ENCODE peak calls at places on chromosomes 4 and X, in five cellular contexts. Y is A549, D is PC-9, X is endothelial cell of umbilical vein, P is GM23248. L is an unnamed sample.

GRCh38 chr4:336893-337142 is 796 bp upstream of the ZNF141 start:
- DNase-seq in D (no peak), P (no peak), X (no peak), Y (no peak), L (no peak)

GRCh38 chrX:150429577-150429976 is 66.5 kb downstream of the MAMLD1 start:
- DNase-seq in Y (no peak), X (no peak), D (peak), P (peak), L (peak)

GRCh38 chr4:55931043-55931442 is 17.7 kb upstream of the CEP135 start:
- DNase-seq in P (no peak), D (no peak), Y (no peak), X (no peak), L (no peak)

GRCh38 chr4:19944251-19944650 is 307.5 kb upstream of the SLIT2 start:
- DNase-seq in X (no peak), D (no peak), Y (no peak), P (no peak), L (no peak)

GRCh38 chrX:96183843-96184242 is 500.8 kb upstream of the DIAPH2 start:
- DNase-seq in P (peak), X (peak), Y (no peak), D (no peak), L (no peak)

GRCh38 chrX:23610491-23610890 is 56.8 kb upstream of the PRDX4 start:
- DNase-seq in D (no peak), X (no peak), P (peak), Y (no peak), L (peak)

GRCh38 chr4:62275470-62275869 is 1075.3 kb downstream of the ADGRL3 start:
- DNase-seq in P (no peak), Y (no peak), D (no peak), X (no peak), L (no peak)

GRCh38 chr4:151226004-151226932 is 50.7 kb upstream of the PRSS48 start:
- DNase-seq in P (peak), X (peak), D (no peak), Y (peak), L (peak)

GRCh38 chr4:87078987-87079469 is 141.4 kb downstream of the KLHL8 start:
- DNase-seq in P (peak), Y (no peak), X (peak), D (no peak), L (peak)

GRCh38 chr4:110615366-110616161 is 7.3 kb downstream of the PITX2 start:
- DNase-seq in X (no peak), D (no peak), P (no peak), Y (no peak), L (no peak)

GRCh38 chrX:149877157-149877556 is 3.8 kb upstream of the MAGEA8 start:
- DNase-seq in Y (no peak), D (peak), X (no peak), P (no peak), L (no peak)

GRCh38 chr4:5528108-5528507 is 180.3 kb downstream of the EVC2 start:
- DNase-seq in P (no peak), X (no peak), Y (no peak), D (no peak), L (no peak)

GRCh38 chr4:140149851-140150635 is 3.9 kb downstream of the MAML3 start:
- DNase-seq in Y (peak), X (peak), D (peak), P (peak), L (peak)

GRCh38 chrX:97065973-97066372 is 182.3 kb downstream of the RPA4 start:
- DNase-seq in Y (no peak), P (peak), D (no peak), X (no peak), L (peak)

GRCh38 chrX:138034136-138034535 is 468.2 kb downstream of the ZIC3 start:
- DNase-seq in D (no peak), Y (no peak), X (no peak), P (no peak), L (no peak)

GRCh38 chrX:136094962-136095361 is 52.4 kb upstream of the FHL1 start:
- DNase-seq in Y (no peak), D (no peak), P (peak), X (no peak), L (no peak)

GRCh38 chr4:71616168-71616811 is 167.6 kb downstream of the GC start:
- DNase-seq in P (no peak), X (no peak), Y (no peak), D (no peak), L (no peak)

GRCh38 chr4:69858683-69859082 is 1.3 kb downstream of the SULT1E1 start:
- DNase-seq in X (peak), P (no peak), Y (no peak), D (no peak), L (no peak)

GRCh38 chr4:173169428-173170209 is 1.0 kb downstream of the GALNT7 start:
- DNase-seq in Y (peak), X (peak), P (peak), D (peak), L (peak)

DNA sequence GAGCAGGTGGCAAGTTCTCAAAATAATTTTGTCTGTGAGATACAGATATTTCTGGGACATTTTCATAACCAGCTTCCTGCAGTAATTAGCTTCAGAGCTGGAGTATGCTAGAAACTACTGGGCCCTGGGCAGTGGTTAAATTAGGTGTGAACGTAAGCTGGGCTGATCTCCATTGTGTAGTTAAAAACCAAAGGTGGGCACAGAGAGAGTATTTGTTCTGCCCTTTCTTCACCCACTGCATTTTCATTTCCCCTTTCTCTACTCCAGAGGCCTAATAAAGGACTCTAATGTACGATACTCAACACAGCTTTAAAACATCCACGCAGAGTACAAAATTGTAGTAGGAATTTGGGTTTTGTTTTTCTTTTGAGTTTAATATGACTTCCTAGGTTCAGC is 252.7 kb downstream of the SPRY1 start:
- DNase-seq in P (no peak), X (no peak), D (no peak), Y (no peak), L (no peak)
- H3K4me2 ChIP-seq in P (peak), X (no peak), D (no peak), Y (peak), L (peak)

DNA sequence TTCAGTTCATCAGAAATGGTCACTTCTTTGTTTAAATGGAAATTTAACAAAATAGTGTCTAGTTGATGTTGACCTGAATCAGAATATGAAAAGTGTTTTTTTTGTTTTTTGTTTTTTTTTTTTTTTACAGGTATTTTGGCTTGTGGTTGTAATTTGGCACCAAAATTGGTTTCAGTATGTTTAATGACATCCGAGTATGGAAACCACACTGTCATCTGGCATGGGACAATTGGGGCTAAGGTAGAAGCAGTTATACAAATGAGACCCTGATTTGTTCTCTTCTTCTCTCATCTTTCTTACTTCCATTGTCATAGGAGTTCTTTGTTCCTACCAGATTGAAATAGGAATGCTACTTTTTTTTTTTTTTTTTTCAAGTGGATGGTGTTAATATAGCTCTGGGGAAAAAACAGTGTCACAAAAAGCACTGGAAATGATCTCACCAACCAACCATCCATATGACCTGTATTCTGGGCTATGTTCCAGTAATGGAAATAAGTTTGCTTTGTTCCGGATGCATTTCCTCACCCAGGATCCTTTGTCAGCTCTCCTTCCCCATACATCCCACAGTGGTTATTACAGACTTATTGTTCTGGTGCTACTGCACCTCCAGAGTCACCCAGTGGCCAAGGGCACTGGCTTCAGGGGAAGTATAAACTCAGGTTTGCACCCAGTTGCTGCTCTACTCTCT is 95.8 kb downstream of the ATXN3L start:
- DNase-seq in Y (peak), X (peak), D (peak), P (peak), L (peak)
- H3K27ac ChIP-seq in Y (peak), X (peak), D (peak), P (peak), L (peak)

DNA sequence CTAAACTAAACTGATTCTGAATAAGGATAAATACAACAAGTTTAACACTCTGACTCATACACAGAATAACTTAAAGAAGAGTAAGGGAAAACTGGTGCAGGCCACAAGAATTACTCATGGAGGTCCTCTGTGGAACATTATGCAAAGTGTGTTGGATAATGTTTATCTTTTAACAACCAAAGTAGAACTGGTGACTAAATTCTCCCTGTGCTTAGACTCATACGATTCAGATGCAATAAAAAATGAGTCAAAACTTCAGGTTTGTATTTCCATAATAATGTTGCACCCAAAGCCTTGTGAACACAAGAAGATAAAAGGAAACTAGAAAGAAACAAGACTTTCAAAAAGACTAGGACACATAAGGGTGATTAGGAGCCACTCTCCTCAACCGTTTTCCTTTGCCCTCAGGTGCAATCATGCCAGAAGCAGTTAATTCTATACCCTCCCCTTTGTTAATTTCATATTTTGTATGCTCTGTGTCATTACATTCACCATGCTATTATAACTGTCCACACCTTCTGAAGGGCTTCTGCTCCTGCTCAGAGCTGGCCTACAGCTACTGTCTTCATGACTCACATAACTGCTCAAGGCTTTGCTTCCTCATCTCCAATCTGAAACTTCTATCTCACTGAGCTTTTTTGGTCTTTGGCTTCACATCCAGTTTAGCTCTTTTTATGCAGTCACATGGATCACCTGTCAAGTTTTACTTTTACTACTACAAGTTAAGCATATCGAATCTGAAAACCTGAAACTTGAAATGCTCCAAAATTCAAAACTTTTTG is 60.2 kb downstream of the KCNIP4 start:
- DNase-seq in D (no peak), Y (no peak), X (no peak), P (peak), L (peak)
- H3K4me2 ChIP-seq in D (no peak), Y (no peak), X (no peak), P (peak), L (peak)

GRCh38 chr4:40330536-40330935 is 4.6 kb upstream of the CHRNA9 start:
- DNase-seq in P (no peak), D (no peak), Y (no peak), X (peak), L (no peak)

GRCh38 chr4:40329805-40330204 is 5.3 kb upstream of the CHRNA9 start:
- DNase-seq in P (no peak), X (no peak), Y (no peak), D (no peak), L (no peak)

GRCh38 chr4:40333921-40334352 is 1.2 kb upstream of the CHRNA9 start:
- DNase-seq in X (no peak), Y (peak), D (peak), P (peak), L (peak)

GRCh38 chr4:40331092-40331824 is 3.9 kb upstream of the CHRNA9 start:
- DNase-seq in X (no peak), D (no peak), P (no peak), Y (no peak), L (no peak)

DNA sequence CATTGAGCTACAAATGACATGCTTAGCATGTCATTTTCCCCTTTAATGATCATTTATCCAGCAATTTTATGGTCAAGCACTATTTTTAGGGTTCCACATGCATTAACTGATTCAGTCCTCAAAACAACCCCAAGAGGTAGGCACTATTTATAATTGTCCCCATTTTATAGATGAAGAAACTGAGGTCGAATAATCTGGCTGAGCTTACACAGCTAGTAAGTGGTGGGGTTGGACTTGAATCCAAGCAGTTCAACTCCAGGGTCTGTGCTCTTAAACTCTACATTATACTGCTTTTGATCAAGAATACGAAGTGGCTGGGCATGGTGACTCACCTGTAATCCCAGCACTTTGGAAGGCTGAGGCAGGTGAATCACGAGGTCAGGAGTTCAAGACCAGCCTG is 3.2 kb upstream of the CHRNA9 start:
- DNase-seq in P (no peak), D (no peak), Y (no peak), X (no peak), L (no peak)
- H3K27ac ChIP-seq in P (no peak), D (no peak), Y (no peak), X (no peak), L (no peak)

GRCh38 chrX:147916375-147916968 is 4.8 kb downstream of the FMR1 start:
- DNase-seq in Y (no peak), X (no peak), D (no peak), P (no peak), L (no peak)

GRCh38 chrX:147914609-147915008 is 2.9 kb downstream of the FMR1 start:
- DNase-seq in P (no peak), D (no peak), X (no peak), Y (no peak), L (no peak)

GRCh38 chrX:147923605-147924004 is 11.9 kb downstream of the FMR1 start:
- DNase-seq in P (no peak), D (no peak), X (no peak), Y (no peak), L (no peak)

GRCh38 chrX:147917700-147918694 is 6.3 kb downstream of the FMR1 start:
- DNase-seq in Y (no peak), D (no peak), X (peak), P (peak), L (peak)

GRCh38 chrX:147920161-147920666 is 8.5 kb downstream of the FMR1 start:
- DNase-seq in X (no peak), P (no peak), D (no peak), Y (no peak), L (peak)
- H3K4me2 ChIP-seq in X (no peak), P (no peak), D (no peak), Y (no peak), L (no peak)

GRCh38 chrX:53280703-53281320 is 572 bp downstream of the IQSEC2 start:
- DNase-seq in Y (no peak), D (peak), P (peak), X (peak), L (peak)
- H3K27ac ChIP-seq in Y (peak), D (peak), P (peak), X (peak), L (peak)